ENCODE peak calls at places on chromosomes 6 and 20, in ten cellular contexts. One of them, this sample, is unnamed.

GRCh38 chr6:36682328-36683144 is 4.0 kb downstream of the CDKN1A start:
- DNase-seq in activated CD4-positive, alpha-beta T cell treated with anti-CD3 and anti-CD28 coated beads, Interleukin-2, amount 50 U/mL, for 1 hour: peak
- DNase-seq in GM04503: no peak
- DNase-seq in cardiac fibroblast: no peak
- DNase-seq in omental fat pad: no peak
- DNase-seq in GM13977: peak
- DNase-seq in SW 1271: peak
- DNase-seq in T-helper 9 cell: peak
- DNase-seq in NCI-H69: peak
- DNase-seq in hippocampal formation: no peak
- DNase-seq in this sample: peak

GRCh38 chr6:20954325-20954724 is 420.1 kb downstream of the CDKAL1 start:
- DNase-seq in activated CD4-positive, alpha-beta T cell treated with anti-CD3 and anti-CD28 coated beads, Interleukin-2, amount 50 U/mL, for 1 hour: no peak
- DNase-seq in GM04503: no peak
- DNase-seq in cardiac fibroblast: no peak
- DNase-seq in omental fat pad: no peak
- DNase-seq in GM13977: no peak
- DNase-seq in SW 1271: no peak
- DNase-seq in T-helper 9 cell: no peak
- DNase-seq in NCI-H69: peak
- DNase-seq in hippocampal formation: no peak
- DNase-seq in this sample: no peak

GRCh38 chr20:13684566-13685222 is 46.0 kb upstream of the TASP1 start:
- DNase-seq in activated CD4-positive, alpha-beta T cell treated with anti-CD3 and anti-CD28 coated beads, Interleukin-2, amount 50 U/mL, for 1 hour: no peak
- DNase-seq in GM04503: no peak
- DNase-seq in cardiac fibroblast: no peak
- DNase-seq in omental fat pad: no peak
- DNase-seq in GM13977: no peak
- DNase-seq in SW 1271: no peak
- DNase-seq in T-helper 9 cell: no peak
- DNase-seq in NCI-H69: no peak
- DNase-seq in hippocampal formation: no peak
- DNase-seq in this sample: no peak

GRCh38 chr20:35468671-35469334 is 13.4 kb downstream of the CEP250 start:
- DNase-seq in activated CD4-positive, alpha-beta T cell treated with anti-CD3 and anti-CD28 coated beads, Interleukin-2, amount 50 U/mL, for 1 hour: no peak
- DNase-seq in GM04503: no peak
- DNase-seq in cardiac fibroblast: no peak
- DNase-seq in omental fat pad: no peak
- DNase-seq in GM13977: no peak
- DNase-seq in SW 1271: no peak
- DNase-seq in T-helper 9 cell: no peak
- DNase-seq in NCI-H69: no peak
- DNase-seq in hippocampal formation: no peak
- DNase-seq in this sample: no peak

GRCh38 chr6:30322527-30323501 is 3.9 kb upstream of the TRIM39 start:
- DNase-seq in activated CD4-positive, alpha-beta T cell treated with anti-CD3 and anti-CD28 coated beads, Interleukin-2, amount 50 U/mL, for 1 hour: no peak
- DNase-seq in GM04503: peak
- DNase-seq in cardiac fibroblast: peak
- DNase-seq in omental fat pad: no peak
- DNase-seq in GM13977: no peak
- DNase-seq in SW 1271: peak
- DNase-seq in T-helper 9 cell: no peak
- DNase-seq in NCI-H69: no peak
- DNase-seq in hippocampal formation: no peak
- DNase-seq in this sample: no peak

GRCh38 chr20:56903421-56903820 is 274.3 kb downstream of the TFAP2C start:
- DNase-seq in activated CD4-positive, alpha-beta T cell treated with anti-CD3 and anti-CD28 coated beads, Interleukin-2, amount 50 U/mL, for 1 hour: no peak
- DNase-seq in GM04503: no peak
- DNase-seq in cardiac fibroblast: no peak
- DNase-seq in omental fat pad: no peak
- DNase-seq in GM13977: no peak
- DNase-seq in SW 1271: no peak
- DNase-seq in T-helper 9 cell: no peak
- DNase-seq in NCI-H69: no peak
- DNase-seq in hippocampal formation: no peak
- DNase-seq in this sample: no peak

GRCh38 chr20:22584630-22584921 is 204 bp upstream of the FOXA2 start:
- DNase-seq in activated CD4-positive, alpha-beta T cell treated with anti-CD3 and anti-CD28 coated beads, Interleukin-2, amount 50 U/mL, for 1 hour: no peak
- DNase-seq in GM04503: no peak
- DNase-seq in cardiac fibroblast: no peak
- DNase-seq in omental fat pad: no peak
- DNase-seq in GM13977: no peak
- DNase-seq in SW 1271: no peak
- DNase-seq in T-helper 9 cell: no peak
- DNase-seq in NCI-H69: peak
- DNase-seq in hippocampal formation: no peak
- DNase-seq in this sample: peak

GRCh38 chr6:110491644-110492317 is 15.4 kb upstream of the SLC22A16 start:
- DNase-seq in activated CD4-positive, alpha-beta T cell treated with anti-CD3 and anti-CD28 coated beads, Interleukin-2, amount 50 U/mL, for 1 hour: no peak
- DNase-seq in GM04503: no peak
- DNase-seq in cardiac fibroblast: peak
- DNase-seq in omental fat pad: no peak
- DNase-seq in GM13977: peak
- DNase-seq in SW 1271: no peak
- DNase-seq in T-helper 9 cell: no peak
- DNase-seq in NCI-H69: peak
- DNase-seq in hippocampal formation: no peak
- DNase-seq in this sample: no peak

GRCh38 chr6:43334466-43335095 is 26.0 kb upstream of the CRIP3 start:
- DNase-seq in activated CD4-positive, alpha-beta T cell treated with anti-CD3 and anti-CD28 coated beads, Interleukin-2, amount 50 U/mL, for 1 hour: no peak
- DNase-seq in GM04503: peak
- DNase-seq in cardiac fibroblast: peak
- DNase-seq in omental fat pad: no peak
- DNase-seq in GM13977: no peak
- DNase-seq in SW 1271: peak
- DNase-seq in T-helper 9 cell: no peak
- DNase-seq in NCI-H69: peak
- DNase-seq in hippocampal formation: no peak
- DNase-seq in this sample: peak

GRCh38 chr6:39924283-39924682 is 10.0 kb downstream of the MOCS1 start:
- DNase-seq in activated CD4-positive, alpha-beta T cell treated with anti-CD3 and anti-CD28 coated beads, Interleukin-2, amount 50 U/mL, for 1 hour: no peak
- DNase-seq in GM04503: no peak
- DNase-seq in cardiac fibroblast: no peak
- DNase-seq in omental fat pad: no peak
- DNase-seq in GM13977: no peak
- DNase-seq in SW 1271: no peak
- DNase-seq in T-helper 9 cell: no peak
- DNase-seq in NCI-H69: no peak
- DNase-seq in hippocampal formation: no peak
- DNase-seq in this sample: no peak

GRCh38 chr6:2663123-2663522 is 87.6 kb downstream of the MYLK4 start:
- DNase-seq in activated CD4-positive, alpha-beta T cell treated with anti-CD3 and anti-CD28 coated beads, Interleukin-2, amount 50 U/mL, for 1 hour: no peak
- DNase-seq in GM04503: no peak
- DNase-seq in cardiac fibroblast: no peak
- DNase-seq in omental fat pad: no peak
- DNase-seq in GM13977: no peak
- DNase-seq in SW 1271: no peak
- DNase-seq in T-helper 9 cell: no peak
- DNase-seq in NCI-H69: no peak
- DNase-seq in hippocampal formation: no peak
- DNase-seq in this sample: no peak

GRCh38 chr6:9039258-9039657 is 603.9 kb upstream of the SLC35B3 start:
- DNase-seq in activated CD4-positive, alpha-beta T cell treated with anti-CD3 and anti-CD28 coated beads, Interleukin-2, amount 50 U/mL, for 1 hour: no peak
- DNase-seq in GM04503: no peak
- DNase-seq in cardiac fibroblast: no peak
- DNase-seq in omental fat pad: no peak
- DNase-seq in GM13977: no peak
- DNase-seq in SW 1271: no peak
- DNase-seq in T-helper 9 cell: no peak
- DNase-seq in NCI-H69: peak
- DNase-seq in hippocampal formation: no peak
- DNase-seq in this sample: no peak

GRCh38 chr6:150981095-150981494 is 115.6 kb downstream of the MTHFD1L start:
- DNase-seq in activated CD4-positive, alpha-beta T cell treated with anti-CD3 and anti-CD28 coated beads, Interleukin-2, amount 50 U/mL, for 1 hour: no peak
- DNase-seq in GM04503: no peak
- DNase-seq in cardiac fibroblast: no peak
- DNase-seq in omental fat pad: no peak
- DNase-seq in GM13977: peak
- DNase-seq in SW 1271: no peak
- DNase-seq in T-helper 9 cell: no peak
- DNase-seq in NCI-H69: no peak
- DNase-seq in hippocampal formation: no peak
- DNase-seq in this sample: no peak

GRCh38 chr6:4635666-4636065 is 140.5 kb upstream of the CDYL start:
- DNase-seq in activated CD4-positive, alpha-beta T cell treated with anti-CD3 and anti-CD28 coated beads, Interleukin-2, amount 50 U/mL, for 1 hour: no peak
- DNase-seq in GM04503: no peak
- DNase-seq in cardiac fibroblast: peak
- DNase-seq in omental fat pad: no peak
- DNase-seq in GM13977: no peak
- DNase-seq in SW 1271: no peak
- DNase-seq in T-helper 9 cell: no peak
- DNase-seq in NCI-H69: no peak
- DNase-seq in hippocampal formation: no peak
- DNase-seq in this sample: no peak

GRCh38 chr6:167501831-167502385 is 177.0 kb downstream of the TTLL2 start:
- DNase-seq in activated CD4-positive, alpha-beta T cell treated with anti-CD3 and anti-CD28 coated beads, Interleukin-2, amount 50 U/mL, for 1 hour: no peak
- DNase-seq in GM04503: no peak
- DNase-seq in cardiac fibroblast: no peak
- DNase-seq in omental fat pad: no peak
- DNase-seq in GM13977: no peak
- DNase-seq in SW 1271: no peak
- DNase-seq in T-helper 9 cell: no peak
- DNase-seq in NCI-H69: peak
- DNase-seq in hippocampal formation: no peak
- DNase-seq in this sample: peak

GRCh38 chr6:98137391-98137790 is 697.0 kb upstream of the POU3F2 start:
- DNase-seq in activated CD4-positive, alpha-beta T cell treated with anti-CD3 and anti-CD28 coated beads, Interleukin-2, amount 50 U/mL, for 1 hour: no peak
- DNase-seq in GM04503: no peak
- DNase-seq in cardiac fibroblast: no peak
- DNase-seq in omental fat pad: no peak
- DNase-seq in GM13977: no peak
- DNase-seq in SW 1271: no peak
- DNase-seq in T-helper 9 cell: no peak
- DNase-seq in NCI-H69: peak
- DNase-seq in hippocampal formation: no peak
- DNase-seq in this sample: no peak

GRCh38 chr20:1185781-1186334 is 1.1 kb upstream of the TMEM74B start:
- DNase-seq in activated CD4-positive, alpha-beta T cell treated with anti-CD3 and anti-CD28 coated beads, Interleukin-2, amount 50 U/mL, for 1 hour: peak
- DNase-seq in GM04503: no peak
- DNase-seq in cardiac fibroblast: peak
- DNase-seq in omental fat pad: no peak
- DNase-seq in GM13977: peak
- DNase-seq in SW 1271: peak
- DNase-seq in T-helper 9 cell: peak
- DNase-seq in NCI-H69: peak
- DNase-seq in hippocampal formation: no peak
- DNase-seq in this sample: peak

GRCh38 chr20:19259182-19259591 is 46.7 kb downstream of the SLC24A3 start:
- DNase-seq in activated CD4-positive, alpha-beta T cell treated with anti-CD3 and anti-CD28 coated beads, Interleukin-2, amount 50 U/mL, for 1 hour: no peak
- DNase-seq in GM04503: no peak
- DNase-seq in cardiac fibroblast: no peak
- DNase-seq in omental fat pad: no peak
- DNase-seq in GM13977: no peak
- DNase-seq in SW 1271: no peak
- DNase-seq in T-helper 9 cell: no peak
- DNase-seq in NCI-H69: no peak
- DNase-seq in hippocampal formation: no peak
- DNase-seq in this sample: no peak

GRCh38 chr20:44031822-44032582 is 117.3 kb downstream of the TOX2 start:
- DNase-seq in activated CD4-positive, alpha-beta T cell treated with anti-CD3 and anti-CD28 coated beads, Interleukin-2, amount 50 U/mL, for 1 hour: no peak
- DNase-seq in GM04503: no peak
- DNase-seq in cardiac fibroblast: no peak
- DNase-seq in omental fat pad: no peak
- DNase-seq in GM13977: no peak
- DNase-seq in SW 1271: no peak
- DNase-seq in T-helper 9 cell: no peak
- DNase-seq in NCI-H69: no peak
- DNase-seq in hippocampal formation: no peak
- DNase-seq in this sample: no peak

GRCh38 chr6:138087549-138087948 is 19.7 kb downstream of the PERP start:
- DNase-seq in activated CD4-positive, alpha-beta T cell treated with anti-CD3 and anti-CD28 coated beads, Interleukin-2, amount 50 U/mL, for 1 hour: no peak
- DNase-seq in GM04503: no peak
- DNase-seq in cardiac fibroblast: no peak
- DNase-seq in omental fat pad: no peak
- DNase-seq in GM13977: no peak
- DNase-seq in SW 1271: no peak
- DNase-seq in T-helper 9 cell: no peak
- DNase-seq in NCI-H69: peak
- DNase-seq in hippocampal formation: no peak
- DNase-seq in this sample: peak

GRCh38 chr20:32832664-32833063 is 12.9 kb downstream of the MAPRE1 start:
- DNase-seq in activated CD4-positive, alpha-beta T cell treated with anti-CD3 and anti-CD28 coated beads, Interleukin-2, amount 50 U/mL, for 1 hour: no peak
- DNase-seq in GM04503: no peak
- DNase-seq in cardiac fibroblast: no peak
- DNase-seq in omental fat pad: no peak
- DNase-seq in GM13977: no peak
- DNase-seq in SW 1271: no peak
- DNase-seq in T-helper 9 cell: peak
- DNase-seq in NCI-H69: no peak
- DNase-seq in hippocampal formation: no peak
- DNase-seq in this sample: no peak

GRCh38 chr6:36443951-36444428 is 1.2 kb downstream of the KCTD20 start:
- DNase-seq in activated CD4-positive, alpha-beta T cell treated with anti-CD3 and anti-CD28 coated beads, Interleukin-2, amount 50 U/mL, for 1 hour: no peak
- DNase-seq in GM04503: no peak
- DNase-seq in cardiac fibroblast: peak
- DNase-seq in omental fat pad: no peak
- DNase-seq in GM13977: peak
- DNase-seq in SW 1271: peak
- DNase-seq in T-helper 9 cell: no peak
- DNase-seq in NCI-H69: peak
- DNase-seq in hippocampal formation: no peak
- DNase-seq in this sample: peak

GRCh38 chr6:44388135-44388487 is 605 bp downstream of the CDC5L start:
- DNase-seq in activated CD4-positive, alpha-beta T cell treated with anti-CD3 and anti-CD28 coated beads, Interleukin-2, amount 50 U/mL, for 1 hour: no peak
- DNase-seq in GM04503: no peak
- DNase-seq in cardiac fibroblast: no peak
- DNase-seq in omental fat pad: no peak
- DNase-seq in GM13977: no peak
- DNase-seq in SW 1271: peak
- DNase-seq in T-helper 9 cell: no peak
- DNase-seq in NCI-H69: no peak
- DNase-seq in hippocampal formation: peak
- DNase-seq in this sample: peak

GRCh38 chr20:7770578-7770977 is 169.7 kb downstream of the HAO1 start:
- DNase-seq in activated CD4-positive, alpha-beta T cell treated with anti-CD3 and anti-CD28 coated beads, Interleukin-2, amount 50 U/mL, for 1 hour: no peak
- DNase-seq in GM04503: no peak
- DNase-seq in cardiac fibroblast: peak
- DNase-seq in omental fat pad: no peak
- DNase-seq in GM13977: peak
- DNase-seq in SW 1271: no peak
- DNase-seq in T-helper 9 cell: no peak
- DNase-seq in NCI-H69: peak
- DNase-seq in hippocampal formation: no peak
- DNase-seq in this sample: no peak

GRCh38 chr20:1617055-1617454 is 2.8 kb downstream of the SIRPB1 start:
- DNase-seq in activated CD4-positive, alpha-beta T cell treated with anti-CD3 and anti-CD28 coated beads, Interleukin-2, amount 50 U/mL, for 1 hour: no peak
- DNase-seq in GM04503: no peak
- DNase-seq in cardiac fibroblast: peak
- DNase-seq in omental fat pad: no peak
- DNase-seq in GM13977: no peak
- DNase-seq in SW 1271: no peak
- DNase-seq in T-helper 9 cell: no peak
- DNase-seq in NCI-H69: no peak
- DNase-seq in hippocampal formation: no peak
- DNase-seq in this sample: no peak

GRCh38 chr6:85866373-85866740 is 223.7 kb upstream of the SYNCRIP start:
- DNase-seq in activated CD4-positive, alpha-beta T cell treated with anti-CD3 and anti-CD28 coated beads, Interleukin-2, amount 50 U/mL, for 1 hour: no peak
- DNase-seq in GM04503: no peak
- DNase-seq in cardiac fibroblast: peak
- DNase-seq in omental fat pad: no peak
- DNase-seq in GM13977: no peak
- DNase-seq in SW 1271: no peak
- DNase-seq in T-helper 9 cell: no peak
- DNase-seq in NCI-H69: no peak
- DNase-seq in hippocampal formation: no peak
- DNase-seq in this sample: peak

GRCh38 chr20:12166053-12166717 is 248.5 kb downstream of the BTBD3 start:
- DNase-seq in activated CD4-positive, alpha-beta T cell treated with anti-CD3 and anti-CD28 coated beads, Interleukin-2, amount 50 U/mL, for 1 hour: no peak
- DNase-seq in GM04503: peak
- DNase-seq in cardiac fibroblast: peak
- DNase-seq in omental fat pad: no peak
- DNase-seq in GM13977: no peak
- DNase-seq in SW 1271: no peak
- DNase-seq in T-helper 9 cell: no peak
- DNase-seq in NCI-H69: no peak
- DNase-seq in hippocampal formation: no peak
- DNase-seq in this sample: peak

GRCh38 chr20:50335866-50336265 is 145.2 kb downstream of the CEBPB start:
- DNase-seq in activated CD4-positive, alpha-beta T cell treated with anti-CD3 and anti-CD28 coated beads, Interleukin-2, amount 50 U/mL, for 1 hour: no peak
- DNase-seq in GM04503: no peak
- DNase-seq in cardiac fibroblast: no peak
- DNase-seq in omental fat pad: no peak
- DNase-seq in GM13977: no peak
- DNase-seq in SW 1271: no peak
- DNase-seq in T-helper 9 cell: no peak
- DNase-seq in NCI-H69: no peak
- DNase-seq in hippocampal formation: no peak
- DNase-seq in this sample: no peak